ENCODE peak calls at places on chromosomes 4 and X, in four cellular contexts. One of them, this sample, is unnamed.

GRCh38 chrX:132023896-132024386 is 839 bp downstream of the STK26 start:
- DNase-seq in fibroblast of pulmonary artery: no peak
- DNase-seq in hepatocyte: no peak
- DNase-seq in tibial nerve: no peak
- DNase-seq in this sample: no peak

GRCh38 chr4:176238157-176238608 is 30.8 kb downstream of the ASB5 start:
- DNase-seq in fibroblast of pulmonary artery: peak; percentile 91
- DNase-seq in hepatocyte: peak; percentile 43
- DNase-seq in tibial nerve: no peak
- DNase-seq in this sample: no peak

GRCh38 chr4:71333960-71334951 is 4.6 kb upstream of the SLC4A4 start:
- DNase-seq in fibroblast of pulmonary artery: no peak
- DNase-seq in hepatocyte: no peak
- DNase-seq in tibial nerve: no peak
- DNase-seq in this sample: no peak

GRCh38 chrX:50871922-50872453 is 38.5 kb upstream of the BMP15 start:
- DNase-seq in fibroblast of pulmonary artery: peak; percentile 3
- DNase-seq in hepatocyte: no peak
- DNase-seq in tibial nerve: no peak
- DNase-seq in this sample: no peak

GRCh38 chrX:137428777-137429564 is 137.0 kb upstream of the ZIC3 start:
- DNase-seq in fibroblast of pulmonary artery: no peak
- DNase-seq in hepatocyte: no peak
- DNase-seq in tibial nerve: no peak
- DNase-seq in this sample: no peak

GRCh38 chr4:102789317-102789717 is 28.5 kb upstream of the MANBA start:
- DNase-seq in fibroblast of pulmonary artery: peak; percentile 88
- DNase-seq in hepatocyte: peak; percentile 15
- DNase-seq in tibial nerve: no peak
- DNase-seq in this sample: no peak

GRCh38 chrX:47146121-47146935 is 1.3 kb downstream of the RBM10 start:
- DNase-seq in fibroblast of pulmonary artery: no peak
- DNase-seq in hepatocyte: no peak
- DNase-seq in tibial nerve: no peak
- DNase-seq in this sample: no peak

GRCh38 chrX:65643046-65643785 is 24.2 kb upstream of the MSN start:
- DNase-seq in fibroblast of pulmonary artery: peak; percentile 47
- DNase-seq in hepatocyte: no peak
- DNase-seq in tibial nerve: no peak
- DNase-seq in this sample: no peak

GRCh38 chrX:47179928-47180255 is 13.7 kb upstream of the UBA1 start:
- DNase-seq in fibroblast of pulmonary artery: no peak
- DNase-seq in hepatocyte: no peak
- DNase-seq in tibial nerve: no peak
- DNase-seq in this sample: no peak

GRCh38 chrX:68084765-68085164 is 348.5 kb downstream of the OPHN1 start:
- DNase-seq in fibroblast of pulmonary artery: peak; percentile 63
- DNase-seq in hepatocyte: no peak
- DNase-seq in tibial nerve: no peak
- DNase-seq in this sample: no peak

GRCh38 chr4:168555437-168555836 is 58.6 kb downstream of the PALLD start:
- DNase-seq in fibroblast of pulmonary artery: no peak
- DNase-seq in hepatocyte: no peak
- DNase-seq in tibial nerve: no peak
- DNase-seq in this sample: no peak

GRCh38 chr4:149108626-149109025 is 666.4 kb upstream of the NR3C2 start:
- DNase-seq in fibroblast of pulmonary artery: no peak
- DNase-seq in hepatocyte: no peak
- DNase-seq in tibial nerve: no peak
- DNase-seq in this sample: no peak

GRCh38 chrX:150767475-150768131 is 74.4 kb downstream of the MTMR1 start:
- DNase-seq in fibroblast of pulmonary artery: peak; percentile 91
- DNase-seq in hepatocyte: peak; percentile 56
- DNase-seq in tibial nerve: no peak
- DNase-seq in this sample: peak; percentile 69

GRCh38 chr4:26175016-26175786 is 145.6 kb upstream of the RBPJ start:
- DNase-seq in fibroblast of pulmonary artery: no peak
- DNase-seq in hepatocyte: no peak
- DNase-seq in tibial nerve: no peak
- DNase-seq in this sample: no peak

GRCh38 chr4:36286481-36286871 is 5.1 kb downstream of the DTHD1 start:
- DNase-seq in fibroblast of pulmonary artery: no peak
- DNase-seq in hepatocyte: no peak
- DNase-seq in tibial nerve: no peak
- DNase-seq in this sample: no peak

GRCh38 chr4:185542626-185543336 is 7.5 kb upstream of the PDLIM3 start:
- DNase-seq in fibroblast of pulmonary artery: peak; percentile 83
- DNase-seq in hepatocyte: no peak
- DNase-seq in tibial nerve: no peak
- DNase-seq in this sample: no peak

GRCh38 chr4:9898596-9899345 is 117.3 kb downstream of the DRD5 start:
- DNase-seq in fibroblast of pulmonary artery: peak; percentile 69
- DNase-seq in hepatocyte: peak; percentile 74
- DNase-seq in tibial nerve: no peak
- DNase-seq in this sample: no peak

GRCh38 chr4:152696764-152697250 is 17.0 kb upstream of the TMEM154 start:
- DNase-seq in fibroblast of pulmonary artery: peak; percentile 79
- DNase-seq in hepatocyte: no peak
- DNase-seq in tibial nerve: no peak
- DNase-seq in this sample: no peak

GRCh38 chr4:168451744-168452394 is 28.4 kb downstream of the DDX60L start:
- DNase-seq in fibroblast of pulmonary artery: peak; percentile 52
- DNase-seq in hepatocyte: peak; percentile 15
- DNase-seq in tibial nerve: no peak
- DNase-seq in this sample: no peak

GRCh38 chr4:100539706-100540105 is 21.9 kb upstream of the EMCN start:
- DNase-seq in fibroblast of pulmonary artery: no peak
- DNase-seq in hepatocyte: no peak
- DNase-seq in tibial nerve: no peak
- DNase-seq in this sample: no peak

GRCh38 chrX:154317391-154318000 is 21.9 kb downstream of the TKTL1 start:
- DNase-seq in fibroblast of pulmonary artery: peak; percentile 38
- DNase-seq in hepatocyte: peak; percentile 33
- DNase-seq in tibial nerve: no peak
- DNase-seq in this sample: no peak

GRCh38 chrX:55636109-55636508 is 12.9 kb downstream of the FOXR2 start:
- DNase-seq in fibroblast of pulmonary artery: no peak
- DNase-seq in hepatocyte: no peak
- DNase-seq in tibial nerve: no peak
- DNase-seq in this sample: no peak

GRCh38 chrX:85084770-85085393 is 81.2 kb downstream of the APOOL start:
- DNase-seq in fibroblast of pulmonary artery: peak; percentile 54
- DNase-seq in hepatocyte: peak; percentile 48
- DNase-seq in tibial nerve: no peak
- DNase-seq in this sample: no peak

GRCh38 chr4:20368926-20369325 is 117.2 kb downstream of the SLIT2 start:
- DNase-seq in fibroblast of pulmonary artery: peak; percentile 30
- DNase-seq in hepatocyte: no peak
- DNase-seq in tibial nerve: no peak
- DNase-seq in this sample: no peak

GRCh38 chrX:19512961-19513360 is 2.3 kb downstream of the MAP3K15 start:
- DNase-seq in fibroblast of pulmonary artery: no peak
- DNase-seq in hepatocyte: no peak
- DNase-seq in tibial nerve: no peak
- DNase-seq in this sample: no peak

GRCh38 chr4:154317600-154317999 is 174.0 kb downstream of the DCHS2 start:
- DNase-seq in fibroblast of pulmonary artery: no peak
- DNase-seq in hepatocyte: no peak
- DNase-seq in tibial nerve: no peak
- DNase-seq in this sample: no peak

GRCh38 chr4:99062120-99062519 is 26.5 kb downstream of the ADH5 start:
- DNase-seq in fibroblast of pulmonary artery: no peak
- DNase-seq in hepatocyte: no peak
- DNase-seq in tibial nerve: no peak
- DNase-seq in this sample: no peak

GRCh38 chrX:143025628-143026027 is at the start of gene SPANXN4:
- DNase-seq in fibroblast of pulmonary artery: no peak
- DNase-seq in hepatocyte: no peak
- DNase-seq in tibial nerve: no peak
- DNase-seq in this sample: no peak

GRCh38 chr4:83535520-83535944 is 376 bp upstream of the GPAT3 start:
- DNase-seq in fibroblast of pulmonary artery: peak; percentile 69
- DNase-seq in hepatocyte: peak; percentile 34
- DNase-seq in tibial nerve: no peak
- DNase-seq in this sample: no peak

GRCh38 chr4:38231626-38232025 is 271.4 kb downstream of the PTTG2 start:
- DNase-seq in fibroblast of pulmonary artery: no peak
- DNase-seq in hepatocyte: peak; percentile 49
- DNase-seq in tibial nerve: no peak
- DNase-seq in this sample: no peak

GRCh38 chr4:8838911-8839431 is 32.7 kb downstream of the HMX1 start:
- DNase-seq in fibroblast of pulmonary artery: no peak
- DNase-seq in hepatocyte: no peak
- DNase-seq in tibial nerve: peak; percentile 7
- DNase-seq in this sample: peak; percentile 85

GRCh38 chr4:1194028-1194900 is 21.9 kb upstream of the SPON2 start:
- DNase-seq in fibroblast of pulmonary artery: peak; percentile 50
- DNase-seq in hepatocyte: peak; percentile 36
- DNase-seq in tibial nerve: peak; percentile 12
- DNase-seq in this sample: peak; percentile 88

GRCh38 chrX:7083468-7084396 is 63.8 kb upstream of the STS start:
- DNase-seq in fibroblast of pulmonary artery: peak; percentile 78
- DNase-seq in hepatocyte: no peak
- DNase-seq in tibial nerve: no peak
- DNase-seq in this sample: no peak

GRCh38 chrX:140362861-140363260 is 142.0 kb downstream of the SOX3 start:
- DNase-seq in fibroblast of pulmonary artery: no peak
- DNase-seq in hepatocyte: no peak
- DNase-seq in tibial nerve: no peak
- DNase-seq in this sample: no peak

GRCh38 chr4:7070729-7071511 is 3.1 kb upstream of the GRPEL1 start:
- DNase-seq in fibroblast of pulmonary artery: peak; percentile 71
- DNase-seq in hepatocyte: peak; percentile 89
- DNase-seq in tibial nerve: peak; percentile 69
- DNase-seq in this sample: peak; percentile 91

GRCh38 chr4:37922323-37922722 is 31.4 kb downstream of the TBC1D1 start:
- DNase-seq in fibroblast of pulmonary artery: peak; percentile 83
- DNase-seq in hepatocyte: no peak
- DNase-seq in tibial nerve: no peak
- DNase-seq in this sample: no peak

GRCh38 chr4:41792166-41792565 is 43.6 kb upstream of the PHOX2B start:
- DNase-seq in fibroblast of pulmonary artery: no peak
- DNase-seq in hepatocyte: no peak
- DNase-seq in tibial nerve: no peak
- DNase-seq in this sample: no peak

GRCh38 chr4:73312967-73313366 is 54.4 kb upstream of the ANKRD17 start:
- DNase-seq in fibroblast of pulmonary artery: no peak
- DNase-seq in hepatocyte: no peak
- DNase-seq in tibial nerve: no peak
- DNase-seq in this sample: no peak

GRCh38 chr4:73308286-73308685 is 49.7 kb upstream of the ANKRD17 start:
- DNase-seq in fibroblast of pulmonary artery: peak; percentile 55
- DNase-seq in hepatocyte: peak; percentile 12
- DNase-seq in tibial nerve: no peak
- DNase-seq in this sample: no peak

GRCh38 chr4:73315091-73315490 is 56.5 kb upstream of the ANKRD17 start:
- DNase-seq in fibroblast of pulmonary artery: peak; percentile 16
- DNase-seq in hepatocyte: no peak
- DNase-seq in tibial nerve: no peak
- DNase-seq in this sample: no peak

GRCh38 chr4:73309211-73309610 is 50.6 kb upstream of the ANKRD17 start:
- DNase-seq in fibroblast of pulmonary artery: peak; percentile 49
- DNase-seq in hepatocyte: no peak
- DNase-seq in tibial nerve: no peak
- DNase-seq in this sample: no peak

DNA sequence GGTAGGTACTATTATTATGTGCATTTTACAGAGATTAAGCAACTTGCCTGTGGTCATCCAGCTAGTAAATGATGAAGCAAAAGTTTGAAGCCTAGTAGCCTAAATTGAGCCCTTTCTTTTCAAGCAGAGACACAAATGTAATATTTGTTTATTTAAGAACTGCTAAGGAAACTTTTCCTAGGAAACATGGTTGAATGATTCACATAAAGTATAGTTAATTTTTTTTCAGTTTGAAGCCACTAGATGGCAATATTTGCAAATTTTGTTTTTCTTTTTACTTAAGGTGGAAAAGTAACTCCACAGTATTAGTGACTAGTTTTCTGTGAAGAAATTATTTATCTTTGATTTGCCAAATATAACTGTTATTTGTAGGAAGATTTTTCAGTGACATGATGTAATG is 52.8 kb upstream of the ANKRD17 start:
- DNase-seq in fibroblast of pulmonary artery: peak; percentile 61
- DNase-seq in hepatocyte: peak; percentile 30
- DNase-seq in tibial nerve: no peak
- DNase-seq in this sample: no peak
- TF ChIP-seq CTCF in fibroblast of pulmonary artery: peak; percentile 35
- TF ChIP-seq CTCF in hepatocyte: peak; percentile 64
- TF ChIP-seq CTCF in tibial nerve: peak; percentile 33
- TF ChIP-seq CTCF in this sample: peak; percentile 60

GRCh38 chr4:156374069-156374468 is 420.4 kb upstream of the CTSO start:
- DNase-seq in fibroblast of pulmonary artery: no peak
- DNase-seq in hepatocyte: no peak
- DNase-seq in tibial nerve: no peak
- DNase-seq in this sample: no peak
- TF ChIP-seq CTCF in fibroblast of pulmonary artery: no peak
- TF ChIP-seq CTCF in hepatocyte: no peak
- TF ChIP-seq CTCF in tibial nerve: no peak
- TF ChIP-seq CTCF in this sample: no peak

GRCh38 chrX:104482757-104483156 is 83.2 kb upstream of the IL1RAPL2 start:
- DNase-seq in fibroblast of pulmonary artery: peak; percentile 0
- DNase-seq in hepatocyte: no peak
- DNase-seq in tibial nerve: no peak
- DNase-seq in this sample: no peak
- TF ChIP-seq CTCF in fibroblast of pulmonary artery: no peak
- TF ChIP-seq CTCF in hepatocyte: peak; percentile 31
- TF ChIP-seq CTCF in tibial nerve: no peak
- TF ChIP-seq CTCF in this sample: no peak

GRCh38 chrX:134868766-134869495 is 121.9 kb upstream of the SMIM10 start:
- DNase-seq in fibroblast of pulmonary artery: peak; percentile 83
- DNase-seq in hepatocyte: no peak
- DNase-seq in tibial nerve: no peak
- DNase-seq in this sample: no peak

GRCh38 chrX:134870419-134870818 is 120.4 kb upstream of the SMIM10 start:
- DNase-seq in fibroblast of pulmonary artery: no peak
- DNase-seq in hepatocyte: no peak
- DNase-seq in tibial nerve: no peak
- DNase-seq in this sample: no peak

DNA sequence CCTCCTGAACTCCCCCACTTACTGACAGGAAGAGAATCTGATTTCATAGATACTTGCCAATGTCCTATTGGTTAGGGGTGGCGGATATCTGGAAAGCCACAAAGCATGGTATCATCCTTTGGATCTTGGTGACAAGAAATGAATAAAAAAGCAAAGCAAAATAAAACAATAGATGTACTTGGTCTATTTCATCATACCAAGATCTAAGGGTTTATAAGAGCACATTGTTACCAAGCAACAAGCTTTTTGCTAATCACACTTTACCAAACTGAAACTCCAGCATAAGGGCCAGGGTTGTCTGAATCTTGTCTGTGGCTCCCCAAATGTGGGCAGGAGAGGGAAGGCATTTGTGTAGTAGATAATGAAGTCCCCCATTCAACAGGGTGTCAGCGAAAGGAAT is 125.1 kb upstream of the SMIM10 start:
- DNase-seq in fibroblast of pulmonary artery: peak; percentile 17
- DNase-seq in hepatocyte: no peak
- DNase-seq in tibial nerve: no peak
- DNase-seq in this sample: no peak
- TF ChIP-seq CTCF in fibroblast of pulmonary artery: no peak
- TF ChIP-seq CTCF in hepatocyte: no peak
- TF ChIP-seq CTCF in tibial nerve: no peak
- TF ChIP-seq CTCF in this sample: no peak

GRCh38 chr4:78517050-78517652 is 34.4 kb upstream of the ANXA3 start:
- DNase-seq in fibroblast of pulmonary artery: peak; percentile 65
- DNase-seq in hepatocyte: peak; percentile 42
- DNase-seq in tibial nerve: no peak
- DNase-seq in this sample: no peak
- TF ChIP-seq CTCF in fibroblast of pulmonary artery: peak; percentile 69
- TF ChIP-seq CTCF in hepatocyte: peak; percentile 82
- TF ChIP-seq CTCF in tibial nerve: peak; percentile 59
- TF ChIP-seq CTCF in this sample: peak; percentile 78